ENCODE peak calls at places on chromosomes 6 and 20, in six cellular contexts. One of them, this sample, is unnamed.

GRCh38 chr20:9353916-9354276 is 160.5 kb upstream of the LAMP5 start:
- DNase-seq in psoas muscle: no peak
- DNase-seq in HepG2: no peak
- DNase-seq in stimulated activated CD4-positive, alpha-beta T cell treated with anti-CD3 and anti-CD28 coated beads, Interleukin-1b, Interleukin-23, amount 100 ng/mL, for 48 hours: no peak
- DNase-seq in SK-N-MC: no peak
- DNase-seq in nephron progenitor cell: no peak
- DNase-seq in this sample: no peak

GRCh38 chr6:33875696-33876095 is 71.9 kb upstream of the MLN start:
- DNase-seq in nephron progenitor cell: no peak
- DNase-seq in stimulated activated CD4-positive, alpha-beta T cell treated with anti-CD3 and anti-CD28 coated beads, Interleukin-1b, Interleukin-23, amount 100 ng/mL, for 48 hours: no peak
- DNase-seq in HepG2: no peak
- DNase-seq in psoas muscle: peak
- DNase-seq in SK-N-MC: no peak
- DNase-seq in this sample: no peak

GRCh38 chr6:118419448-118420394 is 128.4 kb upstream of the PLN start:
- DNase-seq in psoas muscle: no peak
- DNase-seq in SK-N-MC: no peak
- DNase-seq in stimulated activated CD4-positive, alpha-beta T cell treated with anti-CD3 and anti-CD28 coated beads, Interleukin-1b, Interleukin-23, amount 100 ng/mL, for 48 hours: no peak
- DNase-seq in nephron progenitor cell: no peak
- DNase-seq in HepG2: no peak
- DNase-seq in this sample: no peak

GRCh38 chr6:150417899-150418824 is 49.4 kb downstream of the IYD start:
- DNase-seq in HepG2: peak
- DNase-seq in stimulated activated CD4-positive, alpha-beta T cell treated with anti-CD3 and anti-CD28 coated beads, Interleukin-1b, Interleukin-23, amount 100 ng/mL, for 48 hours: peak
- DNase-seq in SK-N-MC: peak
- DNase-seq in nephron progenitor cell: peak
- DNase-seq in psoas muscle: no peak
- DNase-seq in this sample: no peak

GRCh38 chr6:140586426-140587061 is 1212.1 kb upstream of the CITED2 start:
- DNase-seq in HepG2: no peak
- DNase-seq in stimulated activated CD4-positive, alpha-beta T cell treated with anti-CD3 and anti-CD28 coated beads, Interleukin-1b, Interleukin-23, amount 100 ng/mL, for 48 hours: peak
- DNase-seq in nephron progenitor cell: no peak
- DNase-seq in psoas muscle: no peak
- DNase-seq in SK-N-MC: no peak
- DNase-seq in this sample: no peak

GRCh38 chr20:51533291-51534172 is 9.0 kb downstream of the NFATC2 start:
- DNase-seq in psoas muscle: no peak
- DNase-seq in stimulated activated CD4-positive, alpha-beta T cell treated with anti-CD3 and anti-CD28 coated beads, Interleukin-1b, Interleukin-23, amount 100 ng/mL, for 48 hours: no peak
- DNase-seq in SK-N-MC: no peak
- DNase-seq in nephron progenitor cell: no peak
- DNase-seq in HepG2: peak
- DNase-seq in this sample: no peak

GRCh38 chr6:41373919-41374617 is 38.7 kb downstream of the NCR2 start:
- DNase-seq in HepG2: no peak
- DNase-seq in nephron progenitor cell: peak
- DNase-seq in stimulated activated CD4-positive, alpha-beta T cell treated with anti-CD3 and anti-CD28 coated beads, Interleukin-1b, Interleukin-23, amount 100 ng/mL, for 48 hours: no peak
- DNase-seq in psoas muscle: no peak
- DNase-seq in SK-N-MC: no peak
- DNase-seq in this sample: no peak

GRCh38 chr20:12835999-12836398 is 172.8 kb upstream of the SPTLC3 start:
- DNase-seq in nephron progenitor cell: no peak
- DNase-seq in SK-N-MC: no peak
- DNase-seq in HepG2: no peak
- DNase-seq in psoas muscle: no peak
- DNase-seq in stimulated activated CD4-positive, alpha-beta T cell treated with anti-CD3 and anti-CD28 coated beads, Interleukin-1b, Interleukin-23, amount 100 ng/mL, for 48 hours: no peak
- DNase-seq in this sample: peak

GRCh38 chr6:71676298-71676697 is 210.1 kb upstream of the RIMS1 start:
- DNase-seq in SK-N-MC: no peak
- DNase-seq in psoas muscle: no peak
- DNase-seq in stimulated activated CD4-positive, alpha-beta T cell treated with anti-CD3 and anti-CD28 coated beads, Interleukin-1b, Interleukin-23, amount 100 ng/mL, for 48 hours: no peak
- DNase-seq in HepG2: no peak
- DNase-seq in nephron progenitor cell: no peak
- DNase-seq in this sample: no peak

GRCh38 chr20:62244644-62245108 is 6.4 kb downstream of the OSBPL2 start:
- DNase-seq in psoas muscle: no peak
- DNase-seq in nephron progenitor cell: no peak
- DNase-seq in stimulated activated CD4-positive, alpha-beta T cell treated with anti-CD3 and anti-CD28 coated beads, Interleukin-1b, Interleukin-23, amount 100 ng/mL, for 48 hours: no peak
- DNase-seq in HepG2: peak
- DNase-seq in SK-N-MC: no peak
- DNase-seq in this sample: no peak

GRCh38 chr6:139473239-139473701 is 98.8 kb upstream of the CITED2 start:
- DNase-seq in psoas muscle: no peak
- DNase-seq in nephron progenitor cell: peak
- DNase-seq in HepG2: no peak
- DNase-seq in SK-N-MC: peak
- DNase-seq in stimulated activated CD4-positive, alpha-beta T cell treated with anti-CD3 and anti-CD28 coated beads, Interleukin-1b, Interleukin-23, amount 100 ng/mL, for 48 hours: no peak
- DNase-seq in this sample: no peak

GRCh38 chr20:9036593-9036992 is 32.3 kb upstream of the PLCB4 start:
- DNase-seq in psoas muscle: no peak
- DNase-seq in nephron progenitor cell: no peak
- DNase-seq in stimulated activated CD4-positive, alpha-beta T cell treated with anti-CD3 and anti-CD28 coated beads, Interleukin-1b, Interleukin-23, amount 100 ng/mL, for 48 hours: no peak
- DNase-seq in HepG2: no peak
- DNase-seq in SK-N-MC: no peak
- DNase-seq in this sample: no peak

GRCh38 chr6:16344756-16345155 is 106.4 kb downstream of the GMPR start:
- DNase-seq in psoas muscle: no peak
- DNase-seq in stimulated activated CD4-positive, alpha-beta T cell treated with anti-CD3 and anti-CD28 coated beads, Interleukin-1b, Interleukin-23, amount 100 ng/mL, for 48 hours: no peak
- DNase-seq in nephron progenitor cell: no peak
- DNase-seq in HepG2: no peak
- DNase-seq in SK-N-MC: no peak
- DNase-seq in this sample: no peak

GRCh38 chr20:24910461-24910860 is 38.6 kb upstream of the CST7 start:
- DNase-seq in HepG2: no peak
- DNase-seq in SK-N-MC: no peak
- DNase-seq in stimulated activated CD4-positive, alpha-beta T cell treated with anti-CD3 and anti-CD28 coated beads, Interleukin-1b, Interleukin-23, amount 100 ng/mL, for 48 hours: no peak
- DNase-seq in nephron progenitor cell: no peak
- DNase-seq in psoas muscle: no peak
- DNase-seq in this sample: no peak

GRCh38 chr6:106553440-106553839 is 75.9 kb downstream of the RTN4IP1 start:
- DNase-seq in stimulated activated CD4-positive, alpha-beta T cell treated with anti-CD3 and anti-CD28 coated beads, Interleukin-1b, Interleukin-23, amount 100 ng/mL, for 48 hours: peak
- DNase-seq in psoas muscle: no peak
- DNase-seq in nephron progenitor cell: no peak
- DNase-seq in HepG2: no peak
- DNase-seq in SK-N-MC: no peak
- DNase-seq in this sample: no peak

GRCh38 chr6:77688641-77689040 is 35.8 kb downstream of the MEI4 start:
- DNase-seq in SK-N-MC: no peak
- DNase-seq in HepG2: no peak
- DNase-seq in nephron progenitor cell: no peak
- DNase-seq in stimulated activated CD4-positive, alpha-beta T cell treated with anti-CD3 and anti-CD28 coated beads, Interleukin-1b, Interleukin-23, amount 100 ng/mL, for 48 hours: no peak
- DNase-seq in psoas muscle: no peak
- DNase-seq in this sample: no peak

GRCh38 chr20:52974155-52974554 is 2.0 kb downstream of the TSHZ2 start:
- DNase-seq in nephron progenitor cell: no peak
- DNase-seq in stimulated activated CD4-positive, alpha-beta T cell treated with anti-CD3 and anti-CD28 coated beads, Interleukin-1b, Interleukin-23, amount 100 ng/mL, for 48 hours: peak
- DNase-seq in HepG2: no peak
- DNase-seq in psoas muscle: no peak
- DNase-seq in SK-N-MC: no peak
- DNase-seq in this sample: no peak

GRCh38 chr6:157089851-157090250 is 233.5 kb downstream of the TMEM242 start:
- DNase-seq in SK-N-MC: no peak
- DNase-seq in stimulated activated CD4-positive, alpha-beta T cell treated with anti-CD3 and anti-CD28 coated beads, Interleukin-1b, Interleukin-23, amount 100 ng/mL, for 48 hours: no peak
- DNase-seq in psoas muscle: no peak
- DNase-seq in nephron progenitor cell: no peak
- DNase-seq in HepG2: no peak
- DNase-seq in this sample: peak

GRCh38 chr6:169800668-169801395 is 49.4 kb downstream of the ERMARD start:
- DNase-seq in SK-N-MC: no peak
- DNase-seq in nephron progenitor cell: no peak
- DNase-seq in HepG2: peak
- DNase-seq in psoas muscle: no peak
- DNase-seq in stimulated activated CD4-positive, alpha-beta T cell treated with anti-CD3 and anti-CD28 coated beads, Interleukin-1b, Interleukin-23, amount 100 ng/mL, for 48 hours: no peak
- DNase-seq in this sample: no peak

GRCh38 chr6:152246554-152247337 is 390.4 kb downstream of the SYNE1 start:
- DNase-seq in psoas muscle: no peak
- DNase-seq in nephron progenitor cell: no peak
- DNase-seq in SK-N-MC: no peak
- DNase-seq in stimulated activated CD4-positive, alpha-beta T cell treated with anti-CD3 and anti-CD28 coated beads, Interleukin-1b, Interleukin-23, amount 100 ng/mL, for 48 hours: no peak
- DNase-seq in HepG2: no peak
- DNase-seq in this sample: no peak

GRCh38 chr6:13924146-13924948 is 405 bp upstream of the RNF182 start:
- DNase-seq in nephron progenitor cell: peak
- DNase-seq in HepG2: no peak
- DNase-seq in psoas muscle: peak
- DNase-seq in stimulated activated CD4-positive, alpha-beta T cell treated with anti-CD3 and anti-CD28 coated beads, Interleukin-1b, Interleukin-23, amount 100 ng/mL, for 48 hours: peak
- DNase-seq in SK-N-MC: no peak
- DNase-seq in this sample: no peak

GRCh38 chr6:73579851-73580246 is 59.0 kb upstream of the EEF1A1 start:
- DNase-seq in psoas muscle: no peak
- DNase-seq in HepG2: peak
- DNase-seq in nephron progenitor cell: no peak
- DNase-seq in stimulated activated CD4-positive, alpha-beta T cell treated with anti-CD3 and anti-CD28 coated beads, Interleukin-1b, Interleukin-23, amount 100 ng/mL, for 48 hours: no peak
- DNase-seq in SK-N-MC: no peak
- DNase-seq in this sample: peak

GRCh38 chr6:83294676-83295075 is 101.5 kb downstream of the RWDD2A start:
- DNase-seq in stimulated activated CD4-positive, alpha-beta T cell treated with anti-CD3 and anti-CD28 coated beads, Interleukin-1b, Interleukin-23, amount 100 ng/mL, for 48 hours: no peak
- DNase-seq in SK-N-MC: no peak
- DNase-seq in psoas muscle: no peak
- DNase-seq in HepG2: no peak
- DNase-seq in nephron progenitor cell: no peak
- DNase-seq in this sample: no peak

GRCh38 chr6:10276888-10277287 is 138.0 kb downstream of the TFAP2A start:
- DNase-seq in SK-N-MC: no peak
- DNase-seq in psoas muscle: no peak
- DNase-seq in nephron progenitor cell: peak
- DNase-seq in HepG2: no peak
- DNase-seq in stimulated activated CD4-positive, alpha-beta T cell treated with anti-CD3 and anti-CD28 coated beads, Interleukin-1b, Interleukin-23, amount 100 ng/mL, for 48 hours: no peak
- DNase-seq in this sample: no peak

GRCh38 chr20:20864346-20865096 is 152.1 kb upstream of the RALGAPA2 start:
- DNase-seq in psoas muscle: no peak
- DNase-seq in nephron progenitor cell: no peak
- DNase-seq in stimulated activated CD4-positive, alpha-beta T cell treated with anti-CD3 and anti-CD28 coated beads, Interleukin-1b, Interleukin-23, amount 100 ng/mL, for 48 hours: no peak
- DNase-seq in SK-N-MC: peak
- DNase-seq in HepG2: peak
- DNase-seq in this sample: no peak

GRCh38 chr20:20399705-20400104 is 31.8 kb downstream of the INSM1 start:
- DNase-seq in SK-N-MC: no peak
- DNase-seq in psoas muscle: no peak
- DNase-seq in nephron progenitor cell: no peak
- DNase-seq in HepG2: peak
- DNase-seq in stimulated activated CD4-positive, alpha-beta T cell treated with anti-CD3 and anti-CD28 coated beads, Interleukin-1b, Interleukin-23, amount 100 ng/mL, for 48 hours: no peak
- DNase-seq in this sample: no peak

GRCh38 chr6:1129141-1129540 is 182.8 kb upstream of the FOXQ1 start:
- DNase-seq in nephron progenitor cell: no peak
- DNase-seq in HepG2: no peak
- DNase-seq in psoas muscle: no peak
- DNase-seq in stimulated activated CD4-positive, alpha-beta T cell treated with anti-CD3 and anti-CD28 coated beads, Interleukin-1b, Interleukin-23, amount 100 ng/mL, for 48 hours: no peak
- DNase-seq in SK-N-MC: no peak
- DNase-seq in this sample: no peak

GRCh38 chr6:10411131-10411914 is 3.6 kb downstream of the TFAP2A start:
- DNase-seq in nephron progenitor cell: peak
- DNase-seq in stimulated activated CD4-positive, alpha-beta T cell treated with anti-CD3 and anti-CD28 coated beads, Interleukin-1b, Interleukin-23, amount 100 ng/mL, for 48 hours: no peak
- DNase-seq in psoas muscle: no peak
- DNase-seq in HepG2: no peak
- DNase-seq in SK-N-MC: no peak
- DNase-seq in this sample: no peak

GRCh38 chr20:36872857-36873256 is 3.1 kb upstream of the TLDC2 start:
- DNase-seq in psoas muscle: peak
- DNase-seq in SK-N-MC: no peak
- DNase-seq in nephron progenitor cell: no peak
- DNase-seq in stimulated activated CD4-positive, alpha-beta T cell treated with anti-CD3 and anti-CD28 coated beads, Interleukin-1b, Interleukin-23, amount 100 ng/mL, for 48 hours: no peak
- DNase-seq in HepG2: no peak
- DNase-seq in this sample: no peak

GRCh38 chr6:109672204-109672603 is 18.8 kb downstream of the AK9 start:
- DNase-seq in psoas muscle: no peak
- DNase-seq in nephron progenitor cell: no peak
- DNase-seq in stimulated activated CD4-positive, alpha-beta T cell treated with anti-CD3 and anti-CD28 coated beads, Interleukin-1b, Interleukin-23, amount 100 ng/mL, for 48 hours: no peak
- DNase-seq in HepG2: no peak
- DNase-seq in SK-N-MC: no peak
- DNase-seq in this sample: no peak

GRCh38 chr20:63495771-63496403 is 3.0 kb downstream of the EEF1A2 start:
- DNase-seq in HepG2: peak
- DNase-seq in psoas muscle: peak
- DNase-seq in SK-N-MC: no peak
- DNase-seq in nephron progenitor cell: peak
- DNase-seq in stimulated activated CD4-positive, alpha-beta T cell treated with anti-CD3 and anti-CD28 coated beads, Interleukin-1b, Interleukin-23, amount 100 ng/mL, for 48 hours: peak
- DNase-seq in this sample: no peak

GRCh38 chr20:58890454-58891075 is 38.0 kb downstream of the GNAS start:
- DNase-seq in HepG2: peak
- DNase-seq in psoas muscle: peak
- DNase-seq in SK-N-MC: no peak
- DNase-seq in stimulated activated CD4-positive, alpha-beta T cell treated with anti-CD3 and anti-CD28 coated beads, Interleukin-1b, Interleukin-23, amount 100 ng/mL, for 48 hours: peak
- DNase-seq in nephron progenitor cell: peak
- DNase-seq in this sample: no peak

GRCh38 chr20:48530957-48531356 is 296.8 kb downstream of the PREX1 start:
- DNase-seq in nephron progenitor cell: no peak
- DNase-seq in psoas muscle: no peak
- DNase-seq in stimulated activated CD4-positive, alpha-beta T cell treated with anti-CD3 and anti-CD28 coated beads, Interleukin-1b, Interleukin-23, amount 100 ng/mL, for 48 hours: no peak
- DNase-seq in HepG2: no peak
- DNase-seq in SK-N-MC: no peak
- DNase-seq in this sample: no peak

GRCh38 chr6:90319044-90319443 is 22.4 kb upstream of the BACH2 start:
- DNase-seq in stimulated activated CD4-positive, alpha-beta T cell treated with anti-CD3 and anti-CD28 coated beads, Interleukin-1b, Interleukin-23, amount 100 ng/mL, for 48 hours: peak
- DNase-seq in HepG2: no peak
- DNase-seq in SK-N-MC: no peak
- DNase-seq in nephron progenitor cell: no peak
- DNase-seq in psoas muscle: no peak
- DNase-seq in this sample: no peak

GRCh38 chr6:29926081-29926794 is 16.1 kb upstream of the HLA-A start:
- DNase-seq in SK-N-MC: no peak
- DNase-seq in HepG2: no peak
- DNase-seq in psoas muscle: peak
- DNase-seq in stimulated activated CD4-positive, alpha-beta T cell treated with anti-CD3 and anti-CD28 coated beads, Interleukin-1b, Interleukin-23, amount 100 ng/mL, for 48 hours: no peak
- DNase-seq in nephron progenitor cell: no peak
- DNase-seq in this sample: no peak

This sample was measured in NT2/D1.